ENCODE peak calls at places on chromosomes 6 and 20, in seven cellular contexts. One of them, this sample, is unnamed. For H4K20me1, the result is how much of the 10 kb centered on the place peaks cover.

GRCh38 chr6:122838060-122838780 is 49.2 kb downstream of the SMPDL3A start:
- DNase-seq in PC-9: no peak
- DNase-seq in H9: no peak
- DNase-seq in HepG2: peak
- DNase-seq in endothelial cell of umbilical vein: peak
- DNase-seq in neural progenitor cell: no peak
- DNase-seq in IMR-90: peak
- DNase-seq in this sample: peak

GRCh38 chr6:111238464-111239119 is 151.3 kb downstream of the SLC16A10 start:
- DNase-seq in endothelial cell of umbilical vein: peak
- DNase-seq in HepG2: no peak
- DNase-seq in neural progenitor cell: no peak
- DNase-seq in PC-9: no peak
- DNase-seq in IMR-90: peak
- DNase-seq in H9: no peak
- DNase-seq in this sample: no peak

GRCh38 chr6:30883743-30884520 is at the start of gene DDR1:
- DNase-seq in PC-9: peak
- DNase-seq in H9: peak
- DNase-seq in endothelial cell of umbilical vein: no peak
- DNase-seq in HepG2: peak
- DNase-seq in IMR-90: peak
- DNase-seq in neural progenitor cell: peak
- DNase-seq in this sample: peak

GRCh38 chr6:18550119-18550518 is 163.0 kb downstream of the RNF144B start:
- DNase-seq in H9: no peak
- DNase-seq in neural progenitor cell: no peak
- DNase-seq in endothelial cell of umbilical vein: no peak
- DNase-seq in IMR-90: no peak
- DNase-seq in HepG2: no peak
- DNase-seq in PC-9: no peak
- DNase-seq in this sample: no peak

GRCh38 chr6:157017022-157017421 is 239.8 kb downstream of the ARID1B start:
- DNase-seq in HepG2: no peak
- DNase-seq in PC-9: no peak
- DNase-seq in endothelial cell of umbilical vein: no peak
- DNase-seq in IMR-90: no peak
- DNase-seq in neural progenitor cell: no peak
- DNase-seq in H9: no peak
- DNase-seq in this sample: no peak

GRCh38 chr6:168495636-168496035 is 54.7 kb downstream of the SMOC2 start:
- DNase-seq in neural progenitor cell: no peak
- DNase-seq in H9: no peak
- DNase-seq in HepG2: no peak
- DNase-seq in PC-9: no peak
- DNase-seq in IMR-90: no peak
- DNase-seq in endothelial cell of umbilical vein: no peak
- DNase-seq in this sample: no peak

GRCh38 chr6:89242574-89243330 is 25.6 kb upstream of the GABRR1 start:
- DNase-seq in PC-9: no peak
- DNase-seq in neural progenitor cell: peak
- DNase-seq in H9: peak
- DNase-seq in IMR-90: peak
- DNase-seq in endothelial cell of umbilical vein: peak
- DNase-seq in HepG2: peak
- DNase-seq in this sample: peak

GRCh38 chr6:87487555-87487954 is 14.8 kb downstream of the SLC35A1 start:
- DNase-seq in PC-9: no peak
- DNase-seq in endothelial cell of umbilical vein: peak
- DNase-seq in H9: no peak
- DNase-seq in HepG2: no peak
- DNase-seq in neural progenitor cell: no peak
- DNase-seq in IMR-90: peak
- DNase-seq in this sample: no peak

GRCh38 chr6:129959358-129959930 is 58.9 kb upstream of the L3MBTL3 start:
- DNase-seq in H9: no peak
- DNase-seq in endothelial cell of umbilical vein: no peak
- DNase-seq in HepG2: no peak
- DNase-seq in PC-9: no peak
- DNase-seq in neural progenitor cell: no peak
- DNase-seq in IMR-90: no peak
- DNase-seq in this sample: no peak

GRCh38 chr6:107931894-107932293 is 26.1 kb downstream of the SEC63 start:
- DNase-seq in IMR-90: no peak
- DNase-seq in H9: no peak
- DNase-seq in endothelial cell of umbilical vein: no peak
- DNase-seq in PC-9: no peak
- DNase-seq in neural progenitor cell: no peak
- DNase-seq in HepG2: peak
- DNase-seq in this sample: no peak

GRCh38 chr6:107932580-107932979 is 25.4 kb downstream of the SEC63 start:
- DNase-seq in H9: no peak
- DNase-seq in PC-9: no peak
- DNase-seq in IMR-90: no peak
- DNase-seq in endothelial cell of umbilical vein: no peak
- DNase-seq in neural progenitor cell: no peak
- DNase-seq in HepG2: no peak
- DNase-seq in this sample: no peak

DNA sequence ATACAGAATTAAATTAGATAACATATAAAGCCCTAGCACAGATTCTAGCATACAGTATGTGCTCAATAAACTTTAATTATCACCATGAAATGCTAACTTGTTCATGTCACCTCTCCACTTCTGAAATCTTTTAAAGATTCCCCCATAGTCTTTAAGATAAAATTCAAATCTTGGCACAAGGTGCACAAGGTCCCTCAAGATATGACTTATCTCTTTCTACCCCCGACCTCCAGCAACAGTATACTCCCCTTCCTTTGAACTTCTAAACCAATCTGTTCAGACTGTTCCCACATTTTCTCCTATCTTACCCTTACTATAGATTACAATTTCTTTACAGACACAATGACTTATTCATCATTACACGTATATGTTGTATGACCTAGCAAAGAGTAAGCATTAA is 29.0 kb downstream of the SEC63 start:
- DNase-seq in neural progenitor cell: no peak
- DNase-seq in endothelial cell of umbilical vein: no peak
- DNase-seq in IMR-90: no peak
- DNase-seq in H9: no peak
- DNase-seq in HepG2: no peak
- DNase-seq in PC-9: no peak
- DNase-seq in this sample: no peak
- H4K20me1 ChIP-seq in neural progenitor cell: under half
- H4K20me1 ChIP-seq in endothelial cell of umbilical vein: under half
- H4K20me1 ChIP-seq in IMR-90: under half
- H4K20me1 ChIP-seq in H9: under half
- H4K20me1 ChIP-seq in HepG2: under half
- H4K20me1 ChIP-seq in PC-9: half or more
- H4K20me1 ChIP-seq in this sample: under half

DNA sequence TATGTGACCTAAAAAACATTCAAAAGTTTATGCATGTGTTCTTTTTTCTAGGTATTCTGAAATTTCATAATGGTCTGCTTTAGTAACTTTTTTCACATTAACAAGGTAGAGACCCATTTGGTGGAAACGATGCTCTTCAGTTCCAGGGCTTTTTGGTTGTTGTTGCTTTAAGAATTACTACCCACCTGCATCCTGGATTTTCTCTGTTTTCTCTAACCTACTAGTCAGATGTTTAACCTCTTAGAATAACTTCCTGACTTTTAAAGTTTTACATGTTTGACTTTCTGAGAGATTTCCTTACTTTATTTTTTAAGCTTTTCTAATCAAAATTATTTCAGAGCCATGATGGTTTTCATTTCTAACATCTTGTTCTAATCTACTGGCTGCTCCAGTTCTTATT is 15.0 kb downstream of the TULP4 start:
- DNase-seq in PC-9: no peak
- DNase-seq in H9: no peak
- DNase-seq in neural progenitor cell: no peak
- DNase-seq in endothelial cell of umbilical vein: peak
- DNase-seq in IMR-90: no peak
- DNase-seq in HepG2: no peak
- DNase-seq in this sample: no peak
- H4K20me1 ChIP-seq in PC-9: under half
- H4K20me1 ChIP-seq in H9: under half
- H4K20me1 ChIP-seq in neural progenitor cell: under half
- H4K20me1 ChIP-seq in endothelial cell of umbilical vein: under half
- H4K20me1 ChIP-seq in IMR-90: under half
- H4K20me1 ChIP-seq in HepG2: under half
- H4K20me1 ChIP-seq in this sample: under half

DNA sequence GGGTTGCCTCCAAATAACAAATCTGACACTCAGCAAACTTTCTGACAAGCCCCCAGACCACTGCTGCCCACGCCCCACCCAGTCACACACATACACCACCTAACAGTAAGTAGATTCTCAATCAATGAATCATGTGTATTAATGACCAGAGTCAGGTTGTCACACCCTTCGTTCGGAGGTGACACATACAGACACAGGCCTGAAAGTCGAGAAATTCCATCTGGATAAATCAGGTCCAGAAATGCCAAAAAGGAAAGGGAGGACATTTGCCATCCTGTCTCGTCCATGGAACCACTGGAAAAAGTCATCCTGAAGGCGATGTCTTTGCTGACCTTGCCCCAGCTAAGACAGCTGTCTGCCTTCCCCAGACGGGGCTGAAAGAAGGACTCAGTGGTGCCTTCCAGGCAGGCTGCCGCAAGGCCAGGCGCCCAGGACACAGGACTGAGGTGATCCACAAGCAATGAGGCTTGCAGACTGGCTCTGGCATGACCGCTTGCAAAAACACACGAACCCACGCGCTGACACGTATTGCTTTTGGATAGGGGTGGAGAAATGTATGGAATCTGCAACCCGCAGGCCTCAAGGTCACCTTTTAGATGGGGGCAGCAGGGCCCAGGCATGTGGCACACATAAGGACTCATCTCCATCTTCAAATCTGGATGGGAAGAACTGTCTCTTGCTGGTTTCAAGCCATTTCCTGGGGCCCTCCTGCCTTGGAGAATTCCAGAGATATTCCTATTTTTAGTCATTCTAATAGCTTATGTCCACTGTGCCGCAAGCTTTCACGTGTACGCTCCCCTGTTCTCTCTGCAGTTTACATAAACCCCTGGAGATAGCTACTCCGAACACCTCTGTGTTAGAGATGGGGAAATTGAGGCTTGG is 9.0 kb downstream of the NFATC2 start:
- DNase-seq in neural progenitor cell: no peak
- DNase-seq in HepG2: peak
- DNase-seq in PC-9: peak
- DNase-seq in IMR-90: peak
- DNase-seq in H9: no peak
- DNase-seq in endothelial cell of umbilical vein: no peak
- DNase-seq in this sample: no peak
- H4K20me1 ChIP-seq in neural progenitor cell: under half
- H4K20me1 ChIP-seq in HepG2: under half
- H4K20me1 ChIP-seq in PC-9: under half
- H4K20me1 ChIP-seq in IMR-90: under half
- H4K20me1 ChIP-seq in H9: under half
- H4K20me1 ChIP-seq in endothelial cell of umbilical vein: under half
- H4K20me1 ChIP-seq in this sample: under half

GRCh38 chr20:35506872-35507638 is 22.4 kb downstream of the C20orf173 start:
- DNase-seq in HepG2: no peak
- DNase-seq in endothelial cell of umbilical vein: no peak
- DNase-seq in neural progenitor cell: no peak
- DNase-seq in H9: no peak
- DNase-seq in IMR-90: peak
- DNase-seq in PC-9: peak
- DNase-seq in this sample: no peak

GRCh38 chr20:35503841-35504460 is 25.5 kb downstream of the C20orf173 start:
- DNase-seq in HepG2: no peak
- DNase-seq in neural progenitor cell: no peak
- DNase-seq in IMR-90: no peak
- DNase-seq in H9: no peak
- DNase-seq in endothelial cell of umbilical vein: no peak
- DNase-seq in PC-9: no peak
- DNase-seq in this sample: no peak

GRCh38 chr20:35504751-35505150 is 24.7 kb downstream of the C20orf173 start:
- DNase-seq in HepG2: no peak
- DNase-seq in neural progenitor cell: no peak
- DNase-seq in IMR-90: no peak
- DNase-seq in endothelial cell of umbilical vein: no peak
- DNase-seq in H9: no peak
- DNase-seq in PC-9: no peak
- DNase-seq in this sample: no peak

GRCh38 chr20:35508493-35509218 is 20.8 kb downstream of the C20orf173 start:
- DNase-seq in neural progenitor cell: no peak
- DNase-seq in PC-9: no peak
- DNase-seq in H9: no peak
- DNase-seq in HepG2: no peak
- DNase-seq in IMR-90: no peak
- DNase-seq in endothelial cell of umbilical vein: no peak
- DNase-seq in this sample: no peak

GRCh38 chr20:35506179-35506578 is 23.3 kb downstream of the C20orf173 start:
- DNase-seq in H9: no peak
- DNase-seq in PC-9: no peak
- DNase-seq in neural progenitor cell: no peak
- DNase-seq in HepG2: no peak
- DNase-seq in IMR-90: no peak
- DNase-seq in endothelial cell of umbilical vein: no peak
- DNase-seq in this sample: no peak
- H4K20me1 ChIP-seq in H9: under half
- H4K20me1 ChIP-seq in PC-9: under half
- H4K20me1 ChIP-seq in neural progenitor cell: under half
- H4K20me1 ChIP-seq in HepG2: under half
- H4K20me1 ChIP-seq in IMR-90: under half
- H4K20me1 ChIP-seq in endothelial cell of umbilical vein: under half
- H4K20me1 ChIP-seq in this sample: under half

DNA sequence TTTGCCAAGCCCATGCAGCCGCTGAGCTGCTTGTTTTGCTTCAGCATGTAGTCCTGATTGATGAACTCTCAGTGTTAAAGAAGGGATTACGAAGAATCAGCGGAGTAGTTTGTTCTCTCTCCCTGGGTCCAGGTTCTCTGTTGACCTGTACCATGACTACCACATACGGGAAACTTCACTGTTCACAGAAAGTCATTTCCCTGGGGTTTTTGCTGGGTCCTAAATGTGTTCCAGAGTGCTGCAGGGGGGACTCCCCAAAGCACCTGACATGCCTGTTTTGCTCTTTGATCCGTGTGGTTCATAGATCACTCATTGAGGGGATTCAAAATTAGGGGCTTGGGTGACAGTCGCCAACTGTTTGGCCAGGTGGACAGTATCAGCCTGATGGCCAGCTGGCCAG is 5.5 kb downstream of the LSM14B start:
- DNase-seq in endothelial cell of umbilical vein: no peak
- DNase-seq in HepG2: no peak
- DNase-seq in neural progenitor cell: no peak
- DNase-seq in H9: no peak
- DNase-seq in PC-9: no peak
- DNase-seq in IMR-90: no peak
- DNase-seq in this sample: no peak
- H4K20me1 ChIP-seq in endothelial cell of umbilical vein: under half
- H4K20me1 ChIP-seq in HepG2: under half
- H4K20me1 ChIP-seq in neural progenitor cell: half or more
- H4K20me1 ChIP-seq in H9: under half
- H4K20me1 ChIP-seq in PC-9: under half
- H4K20me1 ChIP-seq in IMR-90: under half
- H4K20me1 ChIP-seq in this sample: under half